ENCODE peak calls at places on chromosomes 16 and 17, in ten cellular contexts. W is AG04450, T is PC-3, R is BJ, U is osteocyte, K is transverse colon, B is lower lobe of right lung, H is activated B cell treated with CpG ODN at 0.5 μM for 24 hours, Y is left ventricle myocardium inferior, Z is heart right ventricle. F is an unnamed sample.

GRCh38 chr17:45432405-45433113 is at the start of gene ARHGAP27:
- DNase-seq in W (no peak), T (peak), R (no peak), U (no peak), K (peak), B (peak), H (no peak), Y (peak), Z (peak), F (no peak)

GRCh38 chr16:55711959-55712876 is 56.4 kb downstream of the SLC6A2 start:
- DNase-seq in W (peak), T (peak), R (no peak), U (peak), K (peak), B (peak), H (no peak), Y (peak), Z (peak), F (peak)

GRCh38 chr16:31480851-31481250 is 2.1 kb upstream of the SLC5A2 start:
- DNase-seq in W (no peak), T (no peak), R (no peak), U (no peak), K (peak), B (no peak), H (no peak), Y (peak), Z (peak), F (no peak)

GRCh38 chr17:79732804-79733691 is 2.3 kb downstream of the ENPP7 start:
- DNase-seq in W (no peak), T (no peak), R (no peak), U (no peak), K (peak), B (no peak), H (peak), Y (no peak), Z (no peak), F (no peak)

GRCh38 chr16:3413730-3414379 is 12.8 kb downstream of the ZNF174 start:
- DNase-seq in W (no peak), T (no peak), R (no peak), U (no peak), K (no peak), B (no peak), H (no peak), Y (no peak), Z (no peak), F (no peak)

GRCh38 chr17:79086609-79087427 is 12.2 kb downstream of the ENGASE start:
- DNase-seq in W (no peak), T (no peak), R (no peak), U (no peak), K (no peak), B (no peak), H (no peak), Y (no peak), Z (peak), F (no peak)

GRCh38 chr16:55495616-55496289 is 13.1 kb upstream of the LPCAT2 start:
- DNase-seq in W (no peak), T (no peak), R (peak), U (no peak), K (no peak), B (no peak), H (no peak), Y (no peak), Z (no peak), F (no peak)

GRCh38 chr17:28473542-28473941 is at the start of gene SLC13A2:
- DNase-seq in W (no peak), T (no peak), R (no peak), U (no peak), K (peak), B (no peak), H (no peak), Y (no peak), Z (no peak), F (no peak)

GRCh38 chr17:35242805-35243458 is at the start of gene SLFN5:
- DNase-seq in W (peak), T (peak), R (peak), U (peak), K (peak), B (peak), H (peak), Y (peak), Z (peak), F (peak)

GRCh38 chr16:15539197-15539596 is 103.8 kb downstream of the MARF1 start:
- DNase-seq in W (no peak), T (no peak), R (no peak), U (no peak), K (peak), B (no peak), H (no peak), Y (no peak), Z (no peak), F (no peak)

GRCh38 chr16:14549789-14550153 is 80.3 kb downstream of the PARN start:
- DNase-seq in W (no peak), T (no peak), R (no peak), U (no peak), K (no peak), B (no peak), H (no peak), Y (no peak), Z (no peak), F (no peak)

GRCh38 chr16:67804853-67805542 is 1.4 kb downstream of the RANBP10 start:
- DNase-seq in W (no peak), T (peak), R (no peak), U (no peak), K (no peak), B (no peak), H (no peak), Y (no peak), Z (no peak), F (no peak)

GRCh38 chr16:67806428-67807147 is at the start of the genes RANBP10 and TSNAXIP1:
- DNase-seq in W (peak), T (peak), R (peak), U (peak), K (peak), B (peak), H (peak), Y (peak), Z (peak), F (peak)

GRCh38 chr16:67805718-67806427 is 487 bp downstream of the RANBP10 start:
- DNase-seq in W (no peak), T (no peak), R (no peak), U (no peak), K (peak), B (peak), H (no peak), Y (no peak), Z (no peak), F (no peak)

GRCh38 chr16:67803894-67804293 is 2.5 kb downstream of the RANBP10 start:
- DNase-seq in W (no peak), T (no peak), R (no peak), U (no peak), K (no peak), B (no peak), H (peak), Y (no peak), Z (no peak), F (no peak)

GRCh38 chr16:67807148-67807682 is 526 bp downstream of the TSNAXIP1 start:
- DNase-seq in W (no peak), T (no peak), R (no peak), U (no peak), K (no peak), B (no peak), H (no peak), Y (no peak), Z (no peak), F (no peak)
- TF ChIP-seq CTCF in W (peak), T (no peak), R (peak), U (no peak), K (no peak), B (no peak), H (no peak), Y (no peak), Z (peak), F (no peak)

GRCh38 chr16:50675686-50676610 is 5.2 kb downstream of the SNX20 start:
- DNase-seq in W (no peak), T (no peak), R (no peak), U (no peak), K (no peak), B (peak), H (no peak), Y (no peak), Z (no peak), F (no peak)

GRCh38 chr16:50674831-50675230 is 6.3 kb downstream of the SNX20 start:
- DNase-seq in W (no peak), T (peak), R (no peak), U (no peak), K (no peak), B (peak), H (no peak), Y (no peak), Z (no peak), F (no peak)

GRCh38 chr16:50676684-50677225 is 4.4 kb downstream of the SNX20 start:
- DNase-seq in W (no peak), T (no peak), R (no peak), U (no peak), K (no peak), B (peak), H (no peak), Y (no peak), Z (no peak), F (no peak)

GRCh38 chr16:50679266-50679665 is 1.8 kb downstream of the SNX20 start:
- DNase-seq in W (no peak), T (no peak), R (no peak), U (no peak), K (no peak), B (no peak), H (no peak), Y (no peak), Z (no peak), F (no peak)

DNA sequence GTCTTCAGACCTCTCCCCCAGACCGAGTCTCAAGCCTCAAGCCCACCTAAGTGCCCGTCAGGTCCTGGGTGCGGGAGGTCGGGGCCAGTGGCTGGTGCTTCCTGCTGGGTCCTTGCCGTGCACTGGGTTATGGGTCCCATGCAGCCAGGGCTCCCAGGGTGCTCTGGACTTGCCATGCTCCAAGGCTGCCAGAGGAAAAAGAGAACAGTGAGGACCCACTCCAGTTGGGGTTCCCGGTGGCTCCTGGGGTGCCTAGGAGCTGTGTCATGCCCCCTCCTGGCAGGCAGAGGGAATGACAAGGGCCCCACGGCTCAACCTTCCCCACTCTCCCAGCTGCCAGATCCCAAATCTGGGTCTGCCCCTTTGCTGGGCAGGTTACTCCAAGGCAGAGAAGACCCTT is 3.8 kb downstream of the SNX20 start:
- DNase-seq in W (no peak), T (no peak), R (no peak), U (no peak), K (no peak), B (peak), H (no peak), Y (no peak), Z (no peak), F (no peak)
- TF ChIP-seq CTCF in W (peak), T (peak), R (peak), U (peak), K (peak), B (peak), H (no peak), Y (peak), Z (peak), F (peak)

DNA sequence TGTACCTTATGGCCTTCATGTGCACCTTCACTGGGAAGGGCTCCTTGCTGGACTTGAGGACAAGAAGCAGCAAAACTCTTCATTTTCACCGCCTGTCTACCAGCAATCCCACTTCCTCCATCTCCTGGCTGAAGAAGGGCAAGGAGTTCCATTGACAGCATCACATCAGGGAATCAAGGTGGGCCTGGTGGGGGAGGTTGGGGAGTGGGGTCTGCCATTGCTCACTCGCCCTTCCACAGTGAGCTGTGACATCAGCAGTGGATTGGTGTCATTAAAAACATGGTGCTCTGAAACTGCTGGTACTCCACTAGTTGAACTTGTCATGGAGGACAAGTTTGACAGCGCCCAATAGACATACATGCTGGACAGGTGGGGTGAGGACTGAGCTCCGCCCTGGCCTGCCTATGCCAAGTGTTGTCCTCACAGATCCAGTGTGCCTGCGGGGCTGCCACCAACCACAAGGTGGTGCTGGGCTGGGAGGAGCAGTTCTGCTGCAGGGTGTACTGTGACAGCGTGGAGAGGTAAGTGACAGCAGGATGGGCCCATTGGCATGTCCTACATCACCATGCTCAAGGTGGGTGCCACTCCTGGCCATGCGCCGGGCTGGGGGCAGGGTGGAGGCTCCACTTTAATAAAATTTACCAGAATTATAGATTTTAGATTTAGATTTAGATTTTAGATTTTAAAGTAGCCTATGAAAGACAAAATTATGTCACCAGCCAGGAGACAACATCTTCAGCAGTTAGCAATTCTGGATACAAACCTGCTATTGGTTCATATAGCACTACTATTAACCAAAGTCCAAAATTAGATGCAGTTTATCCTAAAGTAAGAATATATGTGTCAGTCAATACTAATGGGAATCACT is 1729.1 kb downstream of the TP53TG3F start:
- DNase-seq in W (no peak), T (no peak), R (no peak), U (no peak), K (no peak), B (peak), H (no peak), Y (no peak), Z (no peak), F (no peak)
- TF ChIP-seq CTCF in W (no peak), T (no peak), R (no peak), U (no peak), K (no peak), B (no peak), H (no peak), Y (peak), Z (peak), F (no peak)

DNA sequence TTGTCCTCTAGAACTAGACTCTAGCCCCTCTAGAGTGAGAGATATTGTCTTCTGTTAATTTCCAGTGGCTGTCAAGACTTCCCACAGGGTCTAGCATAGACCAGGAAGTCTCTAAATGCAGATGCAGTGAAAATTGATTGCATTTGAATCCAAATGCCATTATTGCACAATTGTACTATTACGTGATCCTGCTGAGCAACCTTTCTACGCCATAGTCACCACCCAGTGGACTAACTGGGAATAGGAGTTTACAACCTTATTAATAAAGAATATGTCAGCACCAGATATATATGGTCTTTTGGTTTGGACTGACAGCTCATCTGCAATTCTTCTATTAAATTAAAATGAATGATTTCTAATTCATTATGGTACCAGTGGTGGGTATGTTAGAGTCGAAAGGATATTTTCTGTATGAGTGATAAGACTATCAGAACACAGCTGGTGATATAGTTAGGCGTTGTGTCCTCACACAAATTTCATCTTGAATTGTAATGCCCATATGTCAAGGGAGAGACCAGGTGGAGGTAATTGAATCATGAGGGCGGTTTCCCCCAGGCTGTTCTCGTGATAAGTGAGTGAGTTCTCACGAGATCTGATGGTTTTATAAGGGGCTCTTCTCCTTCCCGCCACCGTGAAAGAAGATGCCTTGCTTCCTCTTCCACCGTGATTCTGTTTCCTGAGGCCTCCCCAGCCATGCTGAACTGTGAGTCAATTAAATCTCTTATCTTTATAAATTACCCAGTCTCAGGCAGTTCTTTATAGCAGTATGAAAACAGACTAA is 138.9 kb upstream of the CA10 start:
- DNase-seq in W (no peak), T (peak), R (no peak), U (no peak), K (no peak), B (no peak), H (no peak), Y (no peak), Z (no peak), F (no peak)
- TF ChIP-seq CTCF in W (no peak), T (peak), R (no peak), U (no peak), K (no peak), B (no peak), H (no peak), Y (no peak), Z (no peak), F (peak)

GRCh38 chr16:66008136-66008535 is 358.4 kb upstream of the CDH5 start:
- DNase-seq in W (no peak), T (no peak), R (no peak), U (no peak), K (no peak), B (no peak), H (no peak), Y (no peak), Z (no peak), F (no peak)

GRCh38 chr16:66004706-66005105 is 361.8 kb upstream of the CDH5 start:
- DNase-seq in W (no peak), T (no peak), R (no peak), U (no peak), K (no peak), B (no peak), H (no peak), Y (no peak), Z (no peak), F (no peak)

GRCh38 chr16:66003196-66003595 is 363.3 kb upstream of the CDH5 start:
- DNase-seq in W (peak), T (peak), R (no peak), U (no peak), K (no peak), B (no peak), H (no peak), Y (no peak), Z (no peak), F (no peak)

GRCh38 chr16:66006485-66006884 is 360.0 kb upstream of the CDH5 start:
- DNase-seq in W (no peak), T (no peak), R (no peak), U (no peak), K (no peak), B (no peak), H (no peak), Y (no peak), Z (no peak), F (no peak)

DNA sequence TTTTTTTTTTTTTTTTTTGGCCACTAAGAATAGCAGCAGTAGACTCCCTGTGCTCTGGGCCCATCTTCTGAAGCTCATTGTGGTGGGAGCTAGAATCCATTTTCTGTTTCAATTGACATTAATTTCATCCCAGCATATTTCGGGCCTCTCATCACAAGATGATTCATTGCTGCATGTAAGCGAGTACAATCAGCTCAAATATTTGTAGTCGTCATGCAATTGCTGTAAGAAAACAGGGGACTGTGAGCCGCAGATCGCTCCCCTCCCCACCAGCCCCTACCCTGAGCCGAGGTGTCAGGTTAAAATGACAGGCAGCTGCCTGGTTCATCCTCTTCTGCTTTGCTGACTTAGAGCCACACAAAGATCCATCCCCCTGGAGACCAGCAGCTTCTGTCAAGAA is 358.8 kb upstream of the CDH5 start:
- DNase-seq in W (peak), T (peak), R (peak), U (no peak), K (no peak), B (no peak), H (no peak), Y (no peak), Z (no peak), F (no peak)
- TF ChIP-seq CTCF in W (no peak), T (no peak), R (no peak), U (no peak), K (no peak), B (no peak), H (no peak), Y (no peak), Z (no peak), F (no peak)

GRCh38 chr16:46632778-46633733 is 11.9 kb upstream of the SHCBP1 start:
- DNase-seq in W (no peak), T (no peak), R (no peak), U (no peak), K (no peak), B (no peak), H (no peak), Y (no peak), Z (no peak), F (no peak)

GRCh38 chr16:46627746-46628145 is 6.6 kb upstream of the SHCBP1 start:
- DNase-seq in W (no peak), T (no peak), R (no peak), U (no peak), K (no peak), B (no peak), H (no peak), Y (no peak), Z (no peak), F (no peak)

GRCh38 chr16:46629331-46629843 is 8.2 kb upstream of the SHCBP1 start:
- DNase-seq in W (no peak), T (peak), R (no peak), U (no peak), K (no peak), B (no peak), H (no peak), Y (no peak), Z (no peak), F (no peak)
- TF ChIP-seq CTCF in W (peak), T (peak), R (peak), U (peak), K (peak), B (peak), H (no peak), Y (peak), Z (peak), F (no peak)

DNA sequence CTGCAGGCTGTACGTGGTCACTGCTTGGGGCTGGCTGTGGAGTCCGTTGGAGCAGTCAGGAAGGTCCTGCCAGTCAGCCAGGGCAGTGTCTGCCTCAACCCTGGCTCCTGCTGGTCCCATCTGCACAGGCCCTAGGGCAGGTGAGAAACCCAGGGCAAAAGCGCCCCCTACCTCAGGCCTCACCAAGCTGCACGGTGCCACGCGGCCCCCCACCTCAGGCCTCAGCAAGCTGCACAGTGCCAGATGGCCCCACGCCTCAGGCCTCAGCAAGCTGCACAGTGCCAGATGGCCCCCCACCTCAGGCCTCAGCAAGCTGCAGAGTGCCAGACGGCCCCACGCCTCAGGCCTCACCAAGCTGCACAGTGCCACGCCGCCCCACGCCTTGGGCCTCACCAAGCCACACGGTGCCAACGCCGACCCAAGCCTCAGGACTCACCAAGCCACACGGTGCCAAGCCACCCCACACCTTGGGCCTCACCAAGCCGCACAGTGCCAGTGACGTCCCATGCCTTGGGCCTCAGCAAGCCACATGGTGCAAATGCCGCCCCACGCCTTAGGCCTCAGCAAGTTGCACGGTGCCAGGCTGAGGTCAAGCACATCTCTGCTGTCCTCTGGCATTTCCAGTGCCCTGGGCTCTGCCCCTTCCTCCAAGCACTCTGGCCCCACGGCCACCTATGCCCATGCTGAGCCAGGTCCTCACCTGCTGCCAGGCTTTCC is 5.5 kb downstream of the TMEM204 start:
- DNase-seq in W (no peak), T (no peak), R (no peak), U (no peak), K (no peak), B (no peak), H (no peak), Y (no peak), Z (peak), F (no peak)
- TF ChIP-seq CTCF in W (no peak), T (no peak), R (peak), U (no peak), K (no peak), B (peak), H (no peak), Y (peak), Z (peak), F (no peak)